ENCODE peak calls at places on chromosomes 12 and 14, in five cellular contexts. One of them, this sample, is unnamed.

GRCh38 chr14:22112004-22112403 is 438.4 kb upstream of the OR4E1 start:
- DNase-seq in heart left ventricle: no peak
- DNase-seq in K562: peak; percentile 17
- DNase-seq in A549: peak; percentile 8
- DNase-seq in ovary: no peak
- DNase-seq in this sample: no peak

GRCh38 chr14:103502877-103503276 is 19.8 kb downstream of the CKB start:
- DNase-seq in heart left ventricle: no peak
- DNase-seq in K562: no peak
- DNase-seq in A549: no peak
- DNase-seq in ovary: no peak
- DNase-seq in this sample: peak; percentile 6

GRCh38 chr12:15556411-15556810 is 232.8 kb downstream of the EPS8 start:
- DNase-seq in heart left ventricle: no peak
- DNase-seq in K562: no peak
- DNase-seq in A549: no peak
- DNase-seq in ovary: no peak
- DNase-seq in this sample: no peak

GRCh38 chr12:57272337-57273151 is 21.6 kb upstream of the STAC3 start:
- DNase-seq in heart left ventricle: peak; percentile 49
- DNase-seq in K562: no peak
- DNase-seq in A549: no peak
- DNase-seq in ovary: peak; percentile 46
- DNase-seq in this sample: no peak

GRCh38 chr12:67394600-67394999 is 125.4 kb downstream of the CAND1 start:
- DNase-seq in heart left ventricle: peak; percentile 70
- DNase-seq in K562: no peak
- DNase-seq in A549: no peak
- DNase-seq in ovary: peak; percentile 54
- DNase-seq in this sample: peak; percentile 39

GRCh38 chr12:118874698-118875548 is 106.4 kb upstream of the SRRM4 start:
- DNase-seq in heart left ventricle: no peak
- DNase-seq in K562: no peak
- DNase-seq in A549: no peak
- DNase-seq in ovary: no peak
- DNase-seq in this sample: no peak

GRCh38 chr12:94057262-94058151 is 90.9 kb upstream of the PLXNC1 start:
- DNase-seq in heart left ventricle: peak; percentile 41
- DNase-seq in K562: no peak
- DNase-seq in A549: no peak
- DNase-seq in ovary: no peak
- DNase-seq in this sample: no peak

GRCh38 chr14:33992274-33993050 is 41.6 kb upstream of the EGLN3 start:
- DNase-seq in heart left ventricle: no peak
- DNase-seq in K562: no peak
- DNase-seq in A549: no peak
- DNase-seq in ovary: no peak
- DNase-seq in this sample: no peak

GRCh38 chr12:30824311-30824710 is 69.6 kb upstream of the CAPRIN2 start:
- DNase-seq in heart left ventricle: no peak
- DNase-seq in K562: no peak
- DNase-seq in A549: no peak
- DNase-seq in ovary: no peak
- DNase-seq in this sample: no peak

GRCh38 chr12:96194901-96195844 is 998 bp downstream of the ELK3 start:
- DNase-seq in heart left ventricle: peak; percentile 46
- DNase-seq in K562: peak; percentile 30
- DNase-seq in A549: peak; percentile 82
- DNase-seq in ovary: peak; percentile 56
- DNase-seq in this sample: peak; percentile 50

GRCh38 chr14:72617391-72618011 is 276.4 kb downstream of the DPF3 start:
- DNase-seq in heart left ventricle: peak; percentile 63
- DNase-seq in K562: no peak
- DNase-seq in A549: no peak
- DNase-seq in ovary: peak; percentile 47
- DNase-seq in this sample: no peak

GRCh38 chr14:83473846-83474245 is 1940.2 kb upstream of the SEL1L start:
- DNase-seq in heart left ventricle: no peak
- DNase-seq in K562: no peak
- DNase-seq in A549: no peak
- DNase-seq in ovary: no peak
- DNase-seq in this sample: no peak

GRCh38 chr14:95021588-95021987 is 135.7 kb downstream of the DICER1 start:
- DNase-seq in heart left ventricle: no peak
- DNase-seq in K562: no peak
- DNase-seq in A549: no peak
- DNase-seq in ovary: no peak
- DNase-seq in this sample: no peak

GRCh38 chr14:92880851-92881250 is 42.1 kb upstream of the CHGA start:
- DNase-seq in heart left ventricle: no peak
- DNase-seq in K562: no peak
- DNase-seq in A549: peak; percentile 37
- DNase-seq in ovary: no peak
- DNase-seq in this sample: no peak

GRCh38 chr14:53714495-53715389 is 241.9 kb downstream of the BMP4 start:
- DNase-seq in heart left ventricle: no peak
- DNase-seq in K562: no peak
- DNase-seq in A549: no peak
- DNase-seq in ovary: no peak
- DNase-seq in this sample: no peak

GRCh38 chr12:57110189-57111045 is 745 bp downstream of the STAT6 start:
- DNase-seq in heart left ventricle: peak; percentile 74
- DNase-seq in K562: peak; percentile 75
- DNase-seq in A549: peak; percentile 75
- DNase-seq in ovary: peak; percentile 84
- DNase-seq in this sample: peak; percentile 80

GRCh38 chr14:51846631-51847488 is 13.6 kb upstream of the GNG2 start:
- DNase-seq in heart left ventricle: peak; percentile 43
- DNase-seq in K562: no peak
- DNase-seq in A549: no peak
- DNase-seq in ovary: no peak
- DNase-seq in this sample: peak; percentile 26

GRCh38 chr12:114293571-114294302 is 112.2 kb downstream of the TBX5 start:
- DNase-seq in heart left ventricle: no peak
- DNase-seq in K562: no peak
- DNase-seq in A549: no peak
- DNase-seq in ovary: no peak
- DNase-seq in this sample: no peak

GRCh38 chr14:57247283-57247682 is 21.4 kb downstream of the EXOC5 start:
- DNase-seq in heart left ventricle: no peak
- DNase-seq in K562: no peak
- DNase-seq in A549: no peak
- DNase-seq in ovary: no peak
- DNase-seq in this sample: no peak

GRCh38 chr14:34502826-34503225 is 36.7 kb downstream of the EAPP start:
- DNase-seq in heart left ventricle: no peak
- DNase-seq in K562: no peak
- DNase-seq in A549: no peak
- DNase-seq in ovary: no peak
- DNase-seq in this sample: no peak

GRCh38 chr14:97978336-97978735 is 1181.2 kb downstream of the VRK1 start:
- DNase-seq in heart left ventricle: peak; percentile 83
- DNase-seq in K562: no peak
- DNase-seq in A549: peak; percentile 42
- DNase-seq in ovary: peak; percentile 86
- DNase-seq in this sample: peak; percentile 80

GRCh38 chr12:117501470-117501869 is 140.0 kb upstream of the NOS1 start:
- DNase-seq in heart left ventricle: peak; percentile 72
- DNase-seq in K562: no peak
- DNase-seq in A549: no peak
- DNase-seq in ovary: no peak
- DNase-seq in this sample: no peak

GRCh38 chr12:24025153-24025798 is 75.8 kb upstream of the SOX5 start:
- DNase-seq in heart left ventricle: no peak
- DNase-seq in K562: peak; percentile 10
- DNase-seq in A549: no peak
- DNase-seq in ovary: no peak
- DNase-seq in this sample: no peak

GRCh38 chr12:71139153-71139735 is 18.6 kb downstream of the TSPAN8 start:
- DNase-seq in heart left ventricle: no peak
- DNase-seq in K562: no peak
- DNase-seq in A549: no peak
- DNase-seq in ovary: no peak
- DNase-seq in this sample: no peak

GRCh38 chr14:87108726-87109125 is 884.3 kb downstream of the GALC start:
- DNase-seq in heart left ventricle: no peak
- DNase-seq in K562: no peak
- DNase-seq in A549: no peak
- DNase-seq in ovary: no peak
- DNase-seq in this sample: no peak

GRCh38 chr14:70061108-70061507 is 127.6 kb downstream of the SLC8A3 start:
- DNase-seq in heart left ventricle: no peak
- DNase-seq in K562: no peak
- DNase-seq in A549: no peak
- DNase-seq in ovary: no peak
- DNase-seq in this sample: no peak

GRCh38 chr12:132828706-132829534 is at the start of gene GOLGA3:
- DNase-seq in heart left ventricle: peak; percentile 97
- DNase-seq in K562: peak; percentile 99
- DNase-seq in A549: peak; percentile 98
- DNase-seq in ovary: peak; percentile 95
- DNase-seq in this sample: peak; percentile 92

GRCh38 chr14:104108570-104109060 is 23.1 kb downstream of the ASPG start:
- DNase-seq in heart left ventricle: peak; percentile 9
- DNase-seq in K562: no peak
- DNase-seq in A549: no peak
- DNase-seq in ovary: peak; percentile 33
- DNase-seq in this sample: peak; percentile 11

GRCh38 chr12:122099280-122099749 is 20.8 kb downstream of the MLXIP start:
- DNase-seq in heart left ventricle: no peak
- DNase-seq in K562: no peak
- DNase-seq in A549: no peak
- DNase-seq in ovary: no peak
- DNase-seq in this sample: no peak

GRCh38 chr14:91227183-91227628 is 17.3 kb downstream of the GPR68 start:
- DNase-seq in heart left ventricle: no peak
- DNase-seq in K562: no peak
- DNase-seq in A549: no peak
- DNase-seq in ovary: no peak
- DNase-seq in this sample: no peak

GRCh38 chr14:102373110-102373509 is 10.4 kb downstream of the TECPR2 start:
- DNase-seq in heart left ventricle: no peak
- DNase-seq in K562: no peak
- DNase-seq in A549: no peak
- DNase-seq in ovary: no peak
- DNase-seq in this sample: no peak

GRCh38 chr12:131675126-131676080 is 35.5 kb upstream of the SFSWAP start:
- DNase-seq in heart left ventricle: no peak
- DNase-seq in K562: no peak
- DNase-seq in A549: no peak
- DNase-seq in ovary: no peak
- DNase-seq in this sample: no peak

GRCh38 chr12:77062846-77063461 is 2.4 kb downstream of the E2F7 start:
- DNase-seq in heart left ventricle: no peak
- DNase-seq in K562: no peak
- DNase-seq in A549: no peak
- DNase-seq in ovary: no peak
- DNase-seq in this sample: peak; percentile 21
- TF ChIP-seq POLR2A in heart left ventricle: no peak
- TF ChIP-seq POLR2A in K562: no peak
- TF ChIP-seq POLR2A in A549: no peak
- TF ChIP-seq POLR2A in ovary: no peak
- TF ChIP-seq POLR2A in this sample: no peak

GRCh38 chr12:116186482-116187157 is 90.9 kb downstream of the MED13L start:
- DNase-seq in heart left ventricle: no peak
- DNase-seq in K562: no peak
- DNase-seq in A549: no peak
- DNase-seq in ovary: no peak
- DNase-seq in this sample: no peak
- H3K27ac ChIP-seq in heart left ventricle: no peak overlapping the region
- H3K27ac ChIP-seq in K562: peak overlapping the region; percentile 57
- H3K27ac ChIP-seq in A549: no peak overlapping the region
- H3K27ac ChIP-seq in ovary: no peak overlapping the region
- H3K27ac ChIP-seq in this sample: no peak overlapping the region

GRCh38 chr12:75207338-75208083 is 2.1 kb downstream of the KCNC2 start:
- DNase-seq in heart left ventricle: no peak
- DNase-seq in K562: no peak
- DNase-seq in A549: no peak
- DNase-seq in ovary: no peak
- DNase-seq in this sample: no peak
- H3K4me3 ChIP-seq in heart left ventricle: no peak overlapping the region
- H3K4me3 ChIP-seq in K562: no peak overlapping the region
- H3K4me3 ChIP-seq in A549: no peak overlapping the region
- H3K4me3 ChIP-seq in ovary: no peak overlapping the region
- H3K4me3 ChIP-seq in this sample: no peak overlapping the region

DNA sequence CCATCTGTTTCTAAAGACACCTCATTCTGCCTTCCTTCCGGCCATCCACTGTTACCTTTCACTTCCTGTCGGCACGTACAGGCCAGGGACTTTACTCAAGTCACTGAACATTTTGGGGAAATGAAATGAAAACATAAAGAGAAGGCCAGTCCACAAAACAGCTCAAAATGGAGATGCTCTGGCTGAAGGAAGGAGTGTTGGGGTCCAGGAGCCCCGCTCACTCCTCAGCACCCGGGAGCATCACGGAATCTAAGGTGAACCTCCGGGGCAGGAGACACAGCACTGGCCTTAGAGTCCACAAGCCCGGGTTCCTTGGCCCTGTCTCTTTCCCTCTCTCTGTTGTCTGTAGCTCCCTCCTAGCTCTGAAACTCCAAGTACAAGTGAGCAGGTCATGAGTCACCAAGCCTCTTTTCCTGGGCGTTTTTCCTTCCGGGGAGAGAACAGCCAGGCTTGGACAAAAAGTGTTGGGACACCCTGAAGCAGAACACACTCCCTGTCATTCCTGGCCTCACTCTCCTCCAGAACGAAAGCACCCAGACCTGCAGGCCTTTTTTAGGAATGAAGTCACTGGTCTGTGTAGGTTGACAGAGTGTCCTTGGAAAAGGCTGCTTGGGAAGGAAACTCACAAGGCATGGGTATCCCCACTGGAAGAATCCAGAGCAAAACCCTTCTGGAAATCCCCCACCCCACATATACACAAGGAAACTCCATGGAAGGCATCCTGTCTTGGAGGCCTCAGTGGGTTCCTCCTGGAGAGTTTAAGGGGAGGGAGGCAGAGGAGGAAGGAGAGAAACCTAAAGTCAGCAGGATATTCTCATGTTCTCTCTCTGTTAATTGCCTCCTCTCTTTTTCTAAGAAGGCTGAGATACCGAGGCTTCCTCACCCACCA is 245.3 kb downstream of the ZFP36L1 start:
- DNase-seq in heart left ventricle: peak; percentile 57
- DNase-seq in K562: no peak
- DNase-seq in A549: peak; percentile 83
- DNase-seq in ovary: peak; percentile 59
- DNase-seq in this sample: peak; percentile 95
- TF ChIP-seq POLR2A in heart left ventricle: peak; percentile 28
- TF ChIP-seq POLR2A in K562: no peak
- TF ChIP-seq POLR2A in A549: no peak
- TF ChIP-seq POLR2A in ovary: peak; percentile 43
- TF ChIP-seq POLR2A in this sample: no peak

DNA sequence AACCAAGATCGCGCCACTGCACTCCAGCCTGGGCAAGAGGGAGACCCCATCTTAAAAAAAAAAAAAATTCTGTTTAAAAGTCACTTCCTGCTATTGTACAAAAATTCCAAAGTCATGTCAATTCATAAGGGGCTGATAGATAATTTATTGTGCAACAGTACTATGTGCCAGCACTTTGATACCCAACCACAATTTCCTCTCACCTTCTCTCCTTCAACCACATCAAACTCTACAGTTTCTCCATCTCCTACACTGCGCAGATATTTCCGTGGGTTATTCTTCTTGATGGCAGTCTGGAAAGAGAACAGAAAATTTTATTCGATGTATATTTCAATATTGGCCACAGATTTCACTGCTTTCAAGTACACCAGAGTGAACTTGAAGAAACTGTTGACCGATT is 7.6 kb downstream of the YBX3 start:
- DNase-seq in heart left ventricle: no peak
- DNase-seq in K562: no peak
- DNase-seq in A549: no peak
- DNase-seq in ovary: no peak
- DNase-seq in this sample: no peak
- H3K27ac ChIP-seq in heart left ventricle: peak overlapping the region; percentile 98
- H3K27ac ChIP-seq in K562: no peak overlapping the region
- H3K27ac ChIP-seq in A549: no peak overlapping the region
- H3K27ac ChIP-seq in ovary: no peak overlapping the region
- H3K27ac ChIP-seq in this sample: no peak overlapping the region